ENCODE peak calls at places on chromosome 2, in seven cellular contexts. T is PC-3; B is fibroblast of lung; Z is MCF 10A; O is AG10803; Y is activated naive CD4-positive, alpha-beta T cell; S is ureter. A is an unnamed sample.

GRCh38 chr2:28252308-28252707 is 140.3 kb upstream of the FOSL2 start:
- DNase-seq in T (no peak), Y (no peak), O (no peak), S (no peak), B (no peak), Z (no peak), A (no peak)

GRCh38 chr2:219980666-219981065 is 353.2 kb downstream of the SLC4A3 start:
- DNase-seq in B (no peak), O (no peak), Z (no peak), S (no peak), Y (no peak), T (no peak), A (no peak)

GRCh38 chr2:216619411-216620393 is 13.5 kb upstream of the IGFBP2 start:
- DNase-seq in Z (peak), O (peak), S (no peak), Y (no peak), B (peak), T (no peak), A (no peak)

GRCh38 chr2:64021578-64021977 is 2.4 kb upstream of the VPS54 start:
- DNase-seq in S (no peak), Y (no peak), B (no peak), Z (no peak), O (no peak), T (no peak), A (no peak)

GRCh38 chr2:233982421-233983121 is 65.4 kb downstream of the TRPM8 start:
- DNase-seq in Y (no peak), S (no peak), O (peak), B (peak), T (peak), Z (peak), A (no peak)

GRCh38 chr2:200077210-200077650 is 121.8 kb downstream of the MAIP1 start:
- DNase-seq in Y (no peak), S (no peak), B (peak), T (peak), O (peak), Z (peak), A (no peak)

GRCh38 chr2:19667085-19667484 is 234.7 kb downstream of the TTC32 start:
- DNase-seq in S (no peak), B (peak), O (peak), Z (peak), Y (no peak), T (peak), A (no peak)

GRCh38 chr2:32572030-32572429 is 55.8 kb upstream of the TTC27 start:
- DNase-seq in B (no peak), Z (no peak), T (no peak), Y (no peak), S (no peak), O (no peak), A (no peak)

GRCh38 chr2:45470531-45470930 is 140.5 kb downstream of the SRBD1 start:
- DNase-seq in O (no peak), S (no peak), Z (no peak), T (peak), B (peak), Y (no peak), A (no peak)

GRCh38 chr2:120347387-120348010 is 1.6 kb downstream of the INHBB start:
- DNase-seq in Z (no peak), S (no peak), T (no peak), Y (no peak), O (peak), B (peak), A (no peak)

GRCh38 chr2:1769703-1770422 is 25.5 kb upstream of the PXDN start:
- DNase-seq in T (peak), Y (peak), B (peak), Z (peak), S (no peak), O (peak), A (no peak)

GRCh38 chr2:181142514-181142913 is 162.1 kb downstream of the UBE2E3 start:
- DNase-seq in T (no peak), O (no peak), S (no peak), B (no peak), Y (no peak), Z (no peak), A (no peak)

GRCh38 chr2:11024010-11024615 is 112.4 kb downstream of the KCNF1 start:
- DNase-seq in O (no peak), S (no peak), Z (no peak), T (no peak), Y (no peak), B (no peak), A (no peak)

GRCh38 chr2:3895021-3895420 is 191.6 kb downstream of the DCDC2C start:
- DNase-seq in B (no peak), O (no peak), S (no peak), T (no peak), Y (no peak), Z (no peak), A (no peak)

GRCh38 chr2:9809064-9809356 is 34.3 kb upstream of the TAF1B start:
- DNase-seq in O (no peak), Z (no peak), T (peak), B (no peak), S (peak), Y (no peak), A (no peak)

GRCh38 chr2:113195923-113196501 is 22.2 kb downstream of the PSD4 start:
- DNase-seq in T (no peak), B (no peak), Y (no peak), O (no peak), Z (no peak), S (no peak), A (no peak)

GRCh38 chr2:68250196-68250595 is 2.1 kb downstream of the PPP3R1 start:
- DNase-seq in O (no peak), T (no peak), B (no peak), S (no peak), Y (no peak), Z (no peak), A (no peak)

GRCh38 chr2:193943406-193943960 is 1713.5 kb upstream of the SLC39A10 start:
- DNase-seq in Y (no peak), S (no peak), O (no peak), Z (no peak), T (no peak), B (no peak), A (no peak)

A was measured in T-cell.